ENCODE peak calls at places on chromosomes 16 and 17, in five cellular contexts. One of them, this sample, is unnamed. For H3K36me3, the result is how much of the 10 kb centered on the place peaks cover.

GRCh38 chr17:8698142-8699050 is 46.2 kb downstream of the CCDC42 start:
- DNase-seq in GM06990: no peak
- DNase-seq in heart right ventricle: peak
- DNase-seq in NT2/D1: no peak
- DNase-seq in CD8-positive, alpha-beta T cell: no peak
- DNase-seq in this sample: peak

GRCh38 chr17:8799851-8800212 is 667 bp upstream of the MFSD6L start:
- DNase-seq in GM06990: no peak
- DNase-seq in heart right ventricle: no peak
- DNase-seq in NT2/D1: no peak
- DNase-seq in CD8-positive, alpha-beta T cell: no peak
- DNase-seq in this sample: no peak

GRCh38 chr16:5024632-5025031 is 9.1 kb downstream of the NAGPA start:
- DNase-seq in GM06990: no peak
- DNase-seq in heart right ventricle: no peak
- DNase-seq in NT2/D1: no peak
- DNase-seq in CD8-positive, alpha-beta T cell: no peak
- DNase-seq in this sample: no peak

GRCh38 chr16:10578474-10579316 is 1.7 kb downstream of the EMP2 start:
- DNase-seq in GM06990: no peak
- DNase-seq in heart right ventricle: peak
- DNase-seq in NT2/D1: no peak
- DNase-seq in CD8-positive, alpha-beta T cell: no peak
- DNase-seq in this sample: peak

GRCh38 chr16:52611817-52612673 is 65.1 kb upstream of the TOX3 start:
- DNase-seq in GM06990: no peak
- DNase-seq in heart right ventricle: no peak
- DNase-seq in NT2/D1: no peak
- DNase-seq in CD8-positive, alpha-beta T cell: no peak
- DNase-seq in this sample: no peak

GRCh38 chr17:50290074-50290702 is 15.9 kb downstream of the TMEM92 start:
- DNase-seq in GM06990: no peak
- DNase-seq in heart right ventricle: peak
- DNase-seq in NT2/D1: no peak
- DNase-seq in CD8-positive, alpha-beta T cell: no peak
- DNase-seq in this sample: peak

GRCh38 chr16:5214466-5214865 is 116.9 kb upstream of the EEF2KMT start:
- DNase-seq in GM06990: no peak
- DNase-seq in heart right ventricle: no peak
- DNase-seq in NT2/D1: no peak
- DNase-seq in CD8-positive, alpha-beta T cell: no peak
- DNase-seq in this sample: no peak

GRCh38 chr17:33234930-33235685 is 58.0 kb downstream of the ASIC2 start:
- DNase-seq in GM06990: no peak
- DNase-seq in heart right ventricle: peak
- DNase-seq in NT2/D1: no peak
- DNase-seq in CD8-positive, alpha-beta T cell: no peak
- DNase-seq in this sample: peak

GRCh38 chr17:15468142-15468541 is 721 bp upstream of the CDRT4 start:
- DNase-seq in GM06990: no peak
- DNase-seq in heart right ventricle: no peak
- DNase-seq in NT2/D1: no peak
- DNase-seq in CD8-positive, alpha-beta T cell: no peak
- DNase-seq in this sample: no peak

GRCh38 chr17:55770220-55770870 is 19.5 kb downstream of the PCTP start:
- DNase-seq in GM06990: no peak
- DNase-seq in heart right ventricle: no peak
- DNase-seq in NT2/D1: no peak
- DNase-seq in CD8-positive, alpha-beta T cell: no peak
- DNase-seq in this sample: no peak

GRCh38 chr17:56700919-56701420 is 107.5 kb downstream of the NOG start:
- DNase-seq in GM06990: no peak
- DNase-seq in heart right ventricle: no peak
- DNase-seq in NT2/D1: peak
- DNase-seq in CD8-positive, alpha-beta T cell: no peak
- DNase-seq in this sample: no peak

GRCh38 chr17:967122-967521 is 12.5 kb downstream of the NXN start:
- DNase-seq in GM06990: no peak
- DNase-seq in heart right ventricle: no peak
- DNase-seq in NT2/D1: no peak
- DNase-seq in CD8-positive, alpha-beta T cell: no peak
- DNase-seq in this sample: no peak

GRCh38 chr16:54460254-54460860 is 173.8 kb upstream of the IRX3 start:
- DNase-seq in GM06990: no peak
- DNase-seq in heart right ventricle: no peak
- DNase-seq in NT2/D1: no peak
- DNase-seq in CD8-positive, alpha-beta T cell: no peak
- DNase-seq in this sample: no peak

GRCh38 chr16:6279261-6279660 is 1053.4 kb upstream of the RBFOX1 start:
- DNase-seq in GM06990: no peak
- DNase-seq in heart right ventricle: no peak
- DNase-seq in NT2/D1: no peak
- DNase-seq in CD8-positive, alpha-beta T cell: no peak
- DNase-seq in this sample: no peak

GRCh38 chr16:15644306-15644961 is 1.5 kb upstream of the MARF1 start:
- DNase-seq in GM06990: no peak
- DNase-seq in heart right ventricle: no peak
- DNase-seq in NT2/D1: no peak
- DNase-seq in CD8-positive, alpha-beta T cell: no peak
- DNase-seq in this sample: no peak

GRCh38 chr17:74961657-74962360 is 10.8 kb downstream of the HID1 start:
- DNase-seq in GM06990: peak
- DNase-seq in heart right ventricle: peak
- DNase-seq in NT2/D1: peak
- DNase-seq in CD8-positive, alpha-beta T cell: peak
- DNase-seq in this sample: peak

GRCh38 chr16:22232277-22233049 is 26.4 kb downstream of the EEF2K start:
- DNase-seq in GM06990: no peak
- DNase-seq in heart right ventricle: no peak
- DNase-seq in NT2/D1: no peak
- DNase-seq in CD8-positive, alpha-beta T cell: no peak
- DNase-seq in this sample: peak

GRCh38 chr16:878071-878784 is 77.7 kb upstream of the GNG13 start:
- DNase-seq in GM06990: no peak
- DNase-seq in heart right ventricle: no peak
- DNase-seq in NT2/D1: no peak
- DNase-seq in CD8-positive, alpha-beta T cell: no peak
- DNase-seq in this sample: no peak

GRCh38 chr16:82761236-82761635 is 134.5 kb downstream of the CDH13 start:
- DNase-seq in GM06990: no peak
- DNase-seq in heart right ventricle: peak
- DNase-seq in NT2/D1: no peak
- DNase-seq in CD8-positive, alpha-beta T cell: no peak
- DNase-seq in this sample: no peak

GRCh38 chr17:79919164-79919585 is 79.9 kb upstream of the CBX4 start:
- DNase-seq in GM06990: no peak
- DNase-seq in heart right ventricle: peak
- DNase-seq in NT2/D1: no peak
- DNase-seq in CD8-positive, alpha-beta T cell: no peak
- DNase-seq in this sample: peak

GRCh38 chr16:89491238-89491869 is 993 bp upstream of the ANKRD11 start:
- DNase-seq in GM06990: no peak
- DNase-seq in heart right ventricle: no peak
- DNase-seq in NT2/D1: no peak
- DNase-seq in CD8-positive, alpha-beta T cell: no peak
- DNase-seq in this sample: no peak

GRCh38 chr16:2770057-2770780 is 6.9 kb downstream of the ELOB start:
- DNase-seq in GM06990: no peak
- DNase-seq in heart right ventricle: no peak
- DNase-seq in NT2/D1: no peak
- DNase-seq in CD8-positive, alpha-beta T cell: no peak
- DNase-seq in this sample: no peak

DNA sequence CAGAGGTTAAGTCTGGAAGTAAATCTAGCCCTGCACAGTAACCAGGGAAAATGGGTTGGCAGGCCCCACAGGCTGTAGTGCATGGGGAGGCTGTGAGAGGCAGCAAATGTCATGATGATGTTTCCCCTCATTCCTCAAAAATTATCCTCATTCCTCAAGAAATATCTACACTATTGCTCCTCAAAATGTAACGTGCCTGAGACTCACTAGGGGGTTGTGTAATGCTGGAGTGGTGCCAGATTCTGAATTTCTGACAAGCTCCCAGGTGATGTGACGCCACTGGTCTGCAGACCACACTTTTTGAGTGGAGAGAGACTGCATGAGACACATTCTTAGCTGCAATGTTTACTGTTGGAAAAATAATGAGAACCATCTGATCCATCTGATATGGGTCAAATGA is 1.2 kb upstream of the MPP3 start:
- DNase-seq in GM06990: no peak
- DNase-seq in heart right ventricle: no peak
- DNase-seq in NT2/D1: no peak
- DNase-seq in CD8-positive, alpha-beta T cell: no peak
- DNase-seq in this sample: no peak
- H3K4me3 ChIP-seq in GM06990: no peak
- H3K4me3 ChIP-seq in heart right ventricle: no peak
- H3K4me3 ChIP-seq in NT2/D1: no peak
- H3K4me3 ChIP-seq in CD8-positive, alpha-beta T cell: no peak
- H3K4me3 ChIP-seq in this sample: peak

DNA sequence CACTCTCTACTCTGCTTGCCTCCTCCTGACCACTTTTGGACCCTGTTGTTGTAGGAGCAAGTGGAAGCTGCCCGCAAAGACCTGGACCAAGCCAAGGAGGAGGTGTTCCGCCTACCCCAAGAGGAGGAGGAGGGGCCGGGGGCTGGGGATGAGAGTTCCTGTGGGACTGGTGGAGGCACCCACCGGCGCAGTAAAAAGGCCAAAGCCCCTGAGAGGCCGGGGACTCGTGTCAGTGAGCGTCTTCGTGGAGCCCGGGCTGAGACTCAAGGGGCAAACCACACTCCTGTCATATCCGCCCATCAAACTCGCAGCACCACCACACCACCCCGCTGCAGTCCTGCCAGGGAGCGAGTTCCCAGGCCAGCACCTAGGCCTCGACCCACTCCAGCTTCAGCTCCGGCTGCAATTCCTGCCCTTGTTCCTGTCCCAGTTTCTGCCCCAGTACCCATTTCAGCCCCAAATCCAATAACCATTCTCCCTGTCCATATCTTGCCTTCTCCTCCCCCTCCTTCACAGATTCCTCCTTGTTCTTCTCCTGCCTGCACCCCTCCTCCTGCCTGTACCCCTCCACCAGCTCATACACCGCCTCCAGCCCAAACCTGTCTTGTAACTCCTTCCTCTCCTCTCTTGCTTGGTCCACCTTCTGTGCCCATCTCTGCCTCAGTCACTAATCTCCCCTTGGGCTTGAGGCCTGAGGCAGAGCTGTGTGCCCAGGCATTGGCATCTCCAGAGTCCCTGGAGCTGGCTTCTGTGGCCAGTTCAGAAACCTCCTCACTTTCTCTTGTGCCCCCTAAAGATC is 11.0 kb upstream of the PHKG2 start:
- DNase-seq in GM06990: no peak
- DNase-seq in heart right ventricle: no peak
- DNase-seq in NT2/D1: no peak
- DNase-seq in CD8-positive, alpha-beta T cell: no peak
- DNase-seq in this sample: no peak
- H3K36me3 ChIP-seq in GM06990: half or more
- H3K36me3 ChIP-seq in heart right ventricle: half or more
- H3K36me3 ChIP-seq in NT2/D1: half or more
- H3K36me3 ChIP-seq in CD8-positive, alpha-beta T cell: half or more
- H3K36me3 ChIP-seq in this sample: under half

GRCh38 chr16:85329059-85329812 is 217.0 kb upstream of the CIBAR2 start:
- DNase-seq in GM06990: no peak
- DNase-seq in heart right ventricle: no peak
- DNase-seq in NT2/D1: peak
- DNase-seq in CD8-positive, alpha-beta T cell: no peak
- DNase-seq in this sample: no peak

GRCh38 chr16:85328665-85329058 is 216.4 kb upstream of the CIBAR2 start:
- DNase-seq in GM06990: no peak
- DNase-seq in heart right ventricle: no peak
- DNase-seq in NT2/D1: no peak
- DNase-seq in CD8-positive, alpha-beta T cell: no peak
- DNase-seq in this sample: no peak

GRCh38 chr16:85326113-85326793 is 214.0 kb upstream of the CIBAR2 start:
- DNase-seq in GM06990: no peak
- DNase-seq in heart right ventricle: no peak
- DNase-seq in NT2/D1: no peak
- DNase-seq in CD8-positive, alpha-beta T cell: no peak
- DNase-seq in this sample: no peak

GRCh38 chr16:85326794-85327181 is 214.5 kb upstream of the CIBAR2 start:
- DNase-seq in GM06990: no peak
- DNase-seq in heart right ventricle: no peak
- DNase-seq in NT2/D1: no peak
- DNase-seq in CD8-positive, alpha-beta T cell: no peak
- DNase-seq in this sample: no peak

DNA sequence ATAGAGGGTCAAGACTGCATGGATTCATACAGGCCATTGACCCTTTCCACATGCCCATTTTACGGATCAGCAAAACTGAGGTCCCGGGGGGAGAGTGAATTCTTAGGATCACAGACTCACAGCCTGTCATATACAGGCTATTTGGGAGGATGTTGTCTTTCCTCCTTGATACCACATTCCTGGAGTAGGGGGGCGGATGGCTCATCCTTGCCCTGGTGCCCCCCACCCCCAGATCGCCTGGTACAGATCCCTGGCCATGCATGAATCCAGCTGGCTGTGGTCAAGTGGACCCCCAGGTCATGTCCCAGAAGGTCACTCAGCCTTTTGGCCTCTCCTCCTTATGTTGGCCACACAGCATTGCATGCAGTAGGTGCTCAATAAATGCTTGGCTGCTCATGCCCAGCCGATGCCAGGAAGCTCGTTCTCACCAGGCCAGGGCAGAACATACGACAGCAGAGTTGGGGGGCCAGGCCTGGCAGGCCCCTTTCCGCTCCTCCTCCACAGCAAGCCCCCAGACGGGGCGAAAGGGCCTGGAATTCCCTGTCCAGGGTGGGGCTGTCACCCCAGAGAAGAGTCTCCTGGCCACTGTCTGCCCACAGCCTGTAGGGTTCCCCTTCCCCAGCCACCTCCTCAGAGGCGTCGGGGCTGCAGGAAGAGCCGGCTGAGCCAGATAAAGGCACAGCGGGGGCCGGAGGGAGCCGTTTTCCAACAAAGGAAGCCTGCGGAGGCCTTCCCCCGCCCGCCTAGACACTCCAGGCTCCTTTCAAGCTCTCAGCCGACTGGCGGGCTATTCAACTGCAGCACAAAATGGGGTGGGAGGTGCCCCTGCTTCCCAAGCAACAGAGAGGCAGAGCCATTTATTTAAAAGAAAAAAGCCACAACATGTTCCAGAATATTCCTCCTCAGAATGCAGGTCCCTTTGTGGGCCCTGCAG is 215.7 kb upstream of the CIBAR2 start:
- DNase-seq in GM06990: no peak
- DNase-seq in heart right ventricle: peak
- DNase-seq in NT2/D1: peak
- DNase-seq in CD8-positive, alpha-beta T cell: no peak
- DNase-seq in this sample: no peak
- H3K4me3 ChIP-seq in GM06990: no peak
- H3K4me3 ChIP-seq in heart right ventricle: no peak
- H3K4me3 ChIP-seq in NT2/D1: no peak
- H3K4me3 ChIP-seq in CD8-positive, alpha-beta T cell: no peak
- H3K4me3 ChIP-seq in this sample: no peak

DNA sequence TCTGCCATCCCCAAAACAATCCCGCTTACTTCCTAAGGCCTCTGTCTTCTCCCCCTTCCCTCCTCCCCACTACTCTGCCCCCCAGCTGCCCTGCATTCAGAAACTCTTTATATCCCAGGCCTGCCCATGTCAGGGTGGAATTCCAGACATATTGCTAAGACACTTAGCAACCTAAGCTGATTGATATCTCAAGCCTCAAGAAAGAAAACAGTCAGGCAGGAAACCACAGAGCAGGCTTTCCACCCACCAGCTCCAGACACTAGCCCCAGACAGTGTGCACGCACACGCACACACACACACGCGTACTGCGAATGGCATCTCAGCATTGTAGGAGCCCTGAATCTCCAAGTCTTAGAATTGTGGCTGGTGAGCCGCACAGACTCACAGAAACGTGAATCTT is 8.9 kb upstream of the LPCAT2 start:
- DNase-seq in GM06990: no peak
- DNase-seq in heart right ventricle: no peak
- DNase-seq in NT2/D1: no peak
- DNase-seq in CD8-positive, alpha-beta T cell: no peak
- DNase-seq in this sample: peak
- H3K36me3 ChIP-seq in GM06990: under half
- H3K36me3 ChIP-seq in heart right ventricle: under half
- H3K36me3 ChIP-seq in NT2/D1: half or more
- H3K36me3 ChIP-seq in CD8-positive, alpha-beta T cell: under half
- H3K36me3 ChIP-seq in this sample: under half